ENCODE peak calls at places on chromosome 14, in seven cellular contexts. N, S, P, D, U, G and M are unnamed samples.

GRCh38 chr14:61662437-61663311 is 32.6 kb upstream of the HIF1A start:
- DNase-seq in D (peak; percentile 75), S (peak; percentile 59), P (peak; percentile 99), N (no peak), U (peak; percentile 41), G (no peak), M (no peak)

GRCh38 chr14:91870001-91870400 is 2.7 kb upstream of the TC2N start:
- DNase-seq in D (no peak), P (no peak), U (no peak), G (no peak), S (peak; percentile 5), N (no peak), M (no peak)

GRCh38 chr14:87632796-87633195 is 360.2 kb downstream of the GALC start:
- DNase-seq in N (no peak), S (no peak), U (no peak), G (no peak), D (no peak), P (no peak), M (no peak)

GRCh38 chr14:69355155-69355954 is 42.7 kb downstream of the ERH start:
- DNase-seq in S (no peak), P (peak; percentile 28), D (no peak), N (no peak), G (no peak), U (no peak), M (no peak)

GRCh38 chr14:92633724-92634123 is 114.7 kb downstream of the LGMN start:
- DNase-seq in S (no peak), G (no peak), P (peak; percentile 53), D (peak; percentile 78), N (no peak), U (no peak), M (no peak)

GRCh38 chr14:33996450-33996849 is 45.6 kb upstream of the EGLN3 start:
- DNase-seq in P (no peak), N (no peak), U (no peak), S (no peak), D (no peak), G (no peak), M (no peak)

GRCh38 chr14:51094282-51094821 is 553 bp downstream of the TRIM9 start:
- DNase-seq in G (no peak), U (peak; percentile 18), N (peak; percentile 20), P (no peak), S (no peak), D (no peak), M (no peak)

GRCh38 chr14:32021341-32021740 is 55.8 kb upstream of the ARHGAP5 start:
- DNase-seq in D (no peak), N (no peak), P (no peak), U (no peak), G (no peak), S (no peak), M (no peak)

GRCh38 chr14:68535404-68536024 is 257.4 kb downstream of the ZFP36L1 start:
- DNase-seq in U (no peak), G (no peak), N (no peak), D (peak; percentile 95), P (no peak), S (no peak), M (no peak)

GRCh38 chr14:24157331-24157730 is 3.7 kb upstream of the IRF9 start:
- DNase-seq in S (no peak), D (no peak), N (no peak), U (no peak), G (no peak), P (no peak), M (no peak)

GRCh38 chr14:85280074-85280473 is 249.9 kb upstream of the FLRT2 start:
- DNase-seq in P (no peak), N (no peak), G (no peak), S (no peak), D (peak; percentile 3), U (no peak), M (no peak)

GRCh38 chr14:85273099-85273677 is 256.8 kb upstream of the FLRT2 start:
- DNase-seq in G (no peak), U (no peak), P (no peak), S (no peak), D (no peak), N (no peak), M (no peak)

GRCh38 chr14:85279407-85279806 is 250.5 kb upstream of the FLRT2 start:
- DNase-seq in P (no peak), G (no peak), D (no peak), U (no peak), S (no peak), N (no peak), M (no peak)

GRCh38 chr14:85273952-85274351 is 256.0 kb upstream of the FLRT2 start:
- DNase-seq in D (no peak), U (no peak), P (no peak), G (no peak), N (no peak), S (no peak), M (no peak)

DNA sequence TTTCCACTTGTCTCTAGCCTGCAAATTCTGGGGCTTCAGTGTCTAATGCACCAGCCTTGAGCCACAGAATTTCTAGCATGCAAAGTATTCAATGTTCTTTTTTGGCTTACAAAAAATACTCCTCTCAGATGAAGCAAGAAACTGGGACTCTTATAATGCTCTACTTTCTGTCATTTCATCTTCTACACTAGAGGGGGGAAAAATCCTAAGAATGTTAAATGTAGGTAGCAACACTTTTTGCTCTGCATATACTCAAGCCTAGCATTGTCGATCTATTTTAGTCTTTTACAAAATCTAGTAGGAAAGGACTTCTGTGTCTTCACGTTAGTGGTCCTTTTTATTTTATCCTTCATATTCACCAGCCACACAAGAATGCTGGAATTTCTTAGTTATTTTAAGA is 253.1 kb upstream of the FLRT2 start:
- DNase-seq in P (no peak), U (no peak), S (no peak), N (no peak), G (no peak), D (no peak), M (no peak)
- TF ChIP-seq CTCF in P (no peak), U (no peak), S (no peak), N (no peak), G (no peak), D (no peak), M (peak; percentile 2)

DNA sequence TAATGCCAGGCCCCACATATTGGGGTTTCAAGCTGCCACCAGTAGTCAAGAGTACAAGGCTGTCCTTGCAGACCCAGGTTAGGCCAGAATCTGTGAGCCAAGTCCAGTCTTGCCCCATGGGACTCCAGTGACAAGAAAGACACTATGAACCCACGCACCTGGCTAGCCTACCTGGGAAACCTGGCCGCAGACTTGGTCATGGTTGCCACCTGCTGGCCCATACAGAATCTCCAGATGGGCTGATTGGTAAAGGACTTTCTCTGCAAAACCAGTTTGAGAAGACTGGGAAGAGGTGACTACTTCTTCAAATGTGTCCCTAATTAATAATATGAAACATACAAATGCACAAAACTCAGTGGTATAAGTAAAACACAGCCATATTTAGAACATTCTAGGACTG is 398.4 kb upstream of the FLRT2 start:
- DNase-seq in S (no peak), D (no peak), P (no peak), U (no peak), G (no peak), N (no peak), M (no peak)
- TF ChIP-seq CTCF in S (no peak), D (no peak), P (no peak), U (no peak), G (no peak), N (no peak), M (no peak)

GRCh38 chr14:63545431-63545830 is 2.3 kb upstream of the PPP2R5E start:
- DNase-seq in S (no peak), G (no peak), N (no peak), D (no peak), U (no peak), P (no peak), M (no peak)

GRCh38 chr14:63543000-63543825 is at the start of gene PPP2R5E:
- DNase-seq in N (peak; percentile 96), S (peak; percentile 97), D (peak; percentile 99), U (peak; percentile 98), P (peak; percentile 99), G (peak; percentile 98), M (peak; percentile 77)

GRCh38 chr14:63542231-63542999 is 762 bp downstream of the PPP2R5E start:
- DNase-seq in U (peak; percentile 45), N (peak; percentile 34), S (no peak), G (peak; percentile 22), P (no peak), D (no peak), M (no peak)

GRCh38 chr14:63543826-63544320 is 696 bp upstream of the PPP2R5E start:
- DNase-seq in S (no peak), P (no peak), N (no peak), G (no peak), U (no peak), D (no peak), M (no peak)

GRCh38 chr14:63544641-63545234 is 1.6 kb upstream of the PPP2R5E start:
- DNase-seq in U (no peak), P (peak; percentile 19), D (peak; percentile 41), S (no peak), G (no peak), N (no peak), M (no peak)
- TF ChIP-seq CTCF in U (peak; percentile 18), P (peak; percentile 13), D (peak; percentile 54), S (peak; percentile 59), G (peak; percentile 57), N (no peak), M (peak; percentile 47)

GRCh38 chr14:100165376-100165775 is 5.9 kb upstream of the DEGS2 start:
- DNase-seq in D (no peak), N (no peak), U (no peak), G (no peak), P (no peak), S (no peak), M (no peak)
- TF ChIP-seq CTCF in D (no peak), N (no peak), U (no peak), G (peak; percentile 11), P (no peak), S (no peak), M (no peak)

GRCh38 chr14:30680036-30680435 is 57.9 kb downstream of the SCFD1 start:
- DNase-seq in D (no peak), P (no peak), S (no peak), U (no peak), G (no peak), N (no peak), M (no peak)

GRCh38 chr14:30679032-30679431 is 56.9 kb downstream of the SCFD1 start:
- DNase-seq in D (no peak), G (no peak), U (no peak), N (no peak), P (no peak), S (no peak), M (no peak)

DNA sequence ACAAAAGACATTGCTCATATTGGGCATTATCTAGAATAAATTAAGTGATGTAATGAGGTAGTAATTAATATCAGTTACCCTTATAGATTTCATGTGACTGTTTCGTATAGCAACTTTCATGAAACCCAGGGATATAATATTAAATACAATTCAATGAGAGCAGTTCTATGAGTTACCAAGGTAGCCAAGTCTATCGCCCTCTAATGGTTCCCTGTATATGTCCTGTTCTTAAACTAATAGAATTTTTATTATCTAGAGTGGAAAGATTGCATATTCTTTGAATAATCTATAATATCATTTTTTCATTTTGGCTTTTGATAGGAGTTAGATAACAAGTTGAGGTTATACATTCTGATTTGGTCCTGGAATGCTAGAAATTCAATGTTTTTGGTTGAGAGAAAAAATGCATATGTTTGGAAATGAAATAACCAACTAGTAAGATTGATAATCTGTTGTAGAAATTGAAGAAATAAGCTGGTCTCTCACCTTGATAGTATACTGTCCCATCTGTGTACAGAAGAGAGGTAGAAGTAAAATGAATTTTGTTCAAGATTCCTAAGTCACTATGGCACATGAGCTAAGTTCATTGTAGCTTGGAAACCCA is 59.7 kb downstream of the SCFD1 start:
- DNase-seq in D (peak; percentile 14), N (no peak), U (no peak), S (peak; percentile 57), P (no peak), G (no peak), M (no peak)
- TF ChIP-seq CTCF in D (peak; percentile 39), N (peak; percentile 38), U (peak; percentile 22), S (peak; percentile 37), P (peak; percentile 12), G (no peak), M (peak; percentile 18)